ENCODE peak calls at places on chromosomes 13 and 19, in eight cellular contexts. J is psoas muscle, D is Peyer's patch, P is HAP-1, I is esophagus squamous epithelium, M is heart left ventricle, F is AG04450, Z is mammary epithelial cell. L is an unnamed sample. For H3K9me3, the result is how much of the 10 kb centered on the place peaks cover.

GRCh38 chr19:49851456-49852259 is 699 bp downstream of the PTOV1 start:
- DNase-seq in Z (no peak), M (no peak), P (peak), I (no peak), D (peak), F (no peak), J (no peak), L (no peak)

GRCh38 chr19:58252102-58252685 is 23.5 kb downstream of the ZNF544 start:
- DNase-seq in P (no peak), I (no peak), M (no peak), Z (peak), F (no peak), D (no peak), J (no peak), L (no peak)

GRCh38 chr19:19443902-19444693 is 38.6 kb downstream of the GATAD2A start:
- DNase-seq in F (no peak), Z (no peak), J (no peak), D (no peak), M (no peak), P (no peak), I (no peak), L (no peak)

GRCh38 chr19:10206226-10206873 is 11.6 kb upstream of the DNMT1 start:
- DNase-seq in P (no peak), Z (peak), F (no peak), M (no peak), I (no peak), D (no peak), J (no peak), L (no peak)

GRCh38 chr13:90270231-90270630 is 1077.3 kb upstream of the MIR17HG start:
- DNase-seq in P (no peak), Z (no peak), M (no peak), F (no peak), I (no peak), D (no peak), J (no peak), L (no peak)

GRCh38 chr19:3407556-3408516 is 41.5 kb downstream of the NFIC start:
- DNase-seq in I (no peak), F (no peak), P (no peak), J (peak), M (peak), Z (no peak), D (no peak), L (no peak)

GRCh38 chr19:55467236-55468053 is 2.9 kb upstream of the C19orf85 start:
- DNase-seq in D (peak), I (no peak), Z (peak), F (no peak), M (peak), P (no peak), J (peak), L (peak)

GRCh38 chr19:13723206-13723605 is 41.1 kb upstream of the MRI1 start:
- DNase-seq in Z (peak), D (no peak), P (no peak), I (no peak), F (no peak), M (no peak), J (no peak), L (no peak)

GRCh38 chr13:49927755-49928154 is 8.4 kb downstream of the SPRYD7 start:
- DNase-seq in M (no peak), F (no peak), P (no peak), Z (no peak), J (no peak), I (no peak), D (no peak), L (no peak)
- H3K9me3 ChIP-seq in M (under half), F (under half), P (under half), Z (under half), J (under half), I (under half), D (under half), L (under half)

GRCh38 chr13:18993884-18994660 is 187.6 kb downstream of the TUBA3C start:
- DNase-seq in D (no peak), M (no peak), F (no peak), Z (no peak), P (no peak), J (peak), I (no peak), L (no peak)
- H3K9me3 ChIP-seq in D (under half), M (under half), F (half or more), Z (half or more), P (under half), J (under half), I (under half), L (under half)

DNA sequence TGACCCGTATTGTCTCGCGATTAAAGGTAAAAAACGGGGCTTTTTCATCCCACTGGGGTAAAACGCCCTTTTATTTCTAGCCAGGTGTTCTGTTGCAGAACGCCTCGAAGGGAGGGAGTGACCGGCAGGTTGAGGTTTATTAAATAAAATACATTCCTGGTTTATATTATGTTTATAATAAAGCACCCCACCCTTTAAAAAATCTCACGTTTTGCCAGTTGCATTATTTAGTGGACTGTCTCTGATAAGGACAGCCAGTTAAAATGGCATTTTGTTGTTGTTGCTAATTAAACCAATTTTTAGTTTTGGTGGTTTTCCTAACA is 25.1 kb upstream of the ZNF850 start:
- DNase-seq in M (no peak), I (no peak), P (no peak), J (no peak), F (no peak), Z (no peak), D (no peak), L (no peak)
- H3K9me3 ChIP-seq in M (under half), I (under half), P (under half), J (half or more), F (half or more), Z (under half), D (under half), L (under half)

DNA sequence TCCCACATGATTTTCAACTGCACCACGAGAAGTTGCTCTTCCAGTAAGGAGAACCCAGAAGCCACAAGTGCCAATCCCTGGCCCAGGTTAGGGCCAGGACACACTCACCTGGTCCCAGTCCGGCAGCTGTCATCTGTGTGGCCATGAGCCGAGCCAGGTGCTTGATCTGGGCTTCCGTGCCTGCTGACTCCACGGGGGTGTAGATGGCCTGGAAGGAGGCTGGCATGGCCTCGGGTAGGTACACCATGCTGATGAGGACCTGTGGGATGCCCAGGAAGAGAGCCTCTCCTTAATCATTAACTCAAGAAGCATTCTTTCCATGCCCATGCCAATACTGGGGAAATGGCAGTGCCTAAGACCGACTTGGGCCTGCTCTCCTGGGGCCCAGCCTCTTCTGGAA is 19.9 kb upstream of the RSPH6A start:
- DNase-seq in P (no peak), Z (no peak), F (no peak), J (no peak), I (no peak), D (no peak), M (no peak), L (no peak)
- H3K9me3 ChIP-seq in P (under half), Z (under half), F (under half), J (under half), I (under half), D (under half), M (under half), L (under half)

DNA sequence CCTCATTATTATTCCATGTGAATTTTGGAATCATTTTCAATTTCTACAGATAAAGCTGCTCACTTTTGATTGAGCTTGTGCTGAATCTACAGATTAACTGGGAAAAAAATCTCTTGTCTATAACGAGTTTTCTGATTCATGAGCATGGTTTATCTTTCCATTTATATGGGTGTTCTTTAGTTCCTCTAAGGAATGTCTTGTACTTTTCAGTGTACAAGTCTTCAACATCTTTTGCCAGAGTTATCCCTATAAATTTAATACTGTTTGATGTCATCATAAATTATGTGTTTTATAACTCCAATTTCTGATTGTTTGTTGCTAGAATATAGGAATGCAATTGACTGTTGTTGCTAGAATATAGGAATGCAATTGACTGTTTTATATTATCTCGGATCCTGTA is 533.8 kb downstream of the OLFM4 start:
- DNase-seq in I (no peak), D (no peak), Z (no peak), P (no peak), M (no peak), J (no peak), F (no peak), L (no peak)
- H3K9me3 ChIP-seq in I (under half), D (under half), Z (under half), P (under half), M (under half), J (under half), F (under half), L (under half)

GRCh38 chr13:67366533-67366932 is 136.4 kb upstream of the PCDH9 start:
- DNase-seq in F (no peak), J (no peak), P (no peak), I (no peak), M (no peak), Z (no peak), D (no peak), L (no peak)
- H3K9me3 ChIP-seq in F (under half), J (under half), P (under half), I (under half), M (under half), Z (under half), D (under half), L (under half)

L was measured in effector memory CD4-positive, alpha-beta T cell.